ENCODE peak calls at places on chromosomes 16 and 17, in seven cellular contexts. U, I, K, V, R, G and X are unnamed samples.

GRCh38 chr17:7997186-7997585 is 5.2 kb upstream of the GUCY2D start:
- DNase-seq in U (no peak), I (no peak), K (no peak), V (peak), R (peak), G (peak), X (peak)

GRCh38 chr16:9123871-9124270 is 32.4 kb downstream of the HAPSTR1 start:
- DNase-seq in U (no peak), I (no peak), K (no peak), V (no peak), R (no peak), G (peak), X (peak)

GRCh38 chr16:4358831-4359561 is 7.9 kb upstream of the PAM16 start:
- DNase-seq in U (peak), I (no peak), K (peak), V (peak), R (no peak), G (peak), X (no peak)

GRCh38 chr17:1949754-1950153 is 75.4 kb downstream of the RTN4RL1 start:
- DNase-seq in U (no peak), I (no peak), K (no peak), V (no peak), R (no peak), G (no peak), X (no peak)

GRCh38 chr17:10094806-10095205 is 103.6 kb downstream of the GAS7 start:
- DNase-seq in U (no peak), I (no peak), K (no peak), V (no peak), R (peak), G (no peak), X (no peak)

GRCh38 chr16:66871840-66872239 is 8.5 kb upstream of the PDP2 start:
- DNase-seq in U (no peak), I (no peak), K (no peak), V (no peak), R (no peak), G (no peak), X (no peak)

GRCh38 chr16:59412275-59412841 is 678.2 kb upstream of the GOT2 start:
- DNase-seq in U (no peak), I (no peak), K (no peak), V (peak), R (no peak), G (no peak), X (peak)

GRCh38 chr16:67723151-67723915 is 4.2 kb upstream of the GFOD2 start:
- DNase-seq in U (no peak), I (no peak), K (no peak), V (no peak), R (peak), G (no peak), X (peak)

GRCh38 chr16:81140930-81141780 is 45.0 kb upstream of the GCSH start:
- DNase-seq in U (no peak), I (no peak), K (no peak), V (peak), R (no peak), G (peak), X (peak)

GRCh38 chr16:4379001-4379688 is 7.5 kb downstream of the VASN start:
- DNase-seq in U (no peak), I (no peak), K (no peak), V (no peak), R (no peak), G (no peak), X (no peak)

GRCh38 chr17:71496552-71496951 is 624.3 kb upstream of the SOX9 start:
- DNase-seq in U (no peak), I (no peak), K (no peak), V (no peak), R (peak), G (no peak), X (peak)

GRCh38 chr16:53159781-53160436 is 105.1 kb downstream of the CHD9 start:
- DNase-seq in U (peak), I (no peak), K (no peak), V (peak), R (peak), G (no peak), X (peak)

GRCh38 chr17:6040473-6040872 is 29.7 kb upstream of the WSCD1 start:
- DNase-seq in U (no peak), I (no peak), K (no peak), V (no peak), R (no peak), G (no peak), X (no peak)

GRCh38 chr17:2474371-2474770 is 37.3 kb downstream of the METTL16 start:
- DNase-seq in U (no peak), I (no peak), K (no peak), V (no peak), R (no peak), G (no peak), X (no peak)

GRCh38 chr17:57090560-57091185 is 5.6 kb downstream of the AKAP1 start:
- DNase-seq in U (no peak), I (no peak), K (no peak), V (no peak), R (peak), G (no peak), X (peak)

GRCh38 chr17:20983359-20983637 is 59.5 kb downstream of the USP22 start:
- DNase-seq in U (peak), I (no peak), K (no peak), V (no peak), R (no peak), G (no peak), X (no peak)

GRCh38 chr17:47368262-47368661 is 44.5 kb downstream of the EFCAB13 start:
- DNase-seq in U (no peak), I (no peak), K (no peak), V (no peak), R (no peak), G (no peak), X (peak)

GRCh38 chr16:22638393-22639206 is 127.9 kb downstream of the NPIPB5 start:
- DNase-seq in U (no peak), I (no peak), K (no peak), V (no peak), R (peak), G (no peak), X (peak)

GRCh38 chr16:88815901-88816589 is 4.3 kb upstream of the APRT start:
- DNase-seq in U (peak), I (no peak), K (peak), V (peak), R (no peak), G (peak), X (peak)

GRCh38 chr17:82416771-82417170 is 1.4 kb upstream of the HEXD start:
- DNase-seq in U (no peak), I (no peak), K (no peak), V (no peak), R (no peak), G (no peak), X (no peak)

GRCh38 chr16:19899605-19899955 is 14.9 kb upstream of the GPRC5B start:
- DNase-seq in U (no peak), I (no peak), K (no peak), V (no peak), R (no peak), G (no peak), X (no peak)

GRCh38 chr17:58231644-58232043 is 6.7 kb upstream of the LPO start:
- DNase-seq in U (no peak), I (no peak), K (no peak), V (no peak), R (peak), G (no peak), X (no peak)

GRCh38 chr17:15952916-15953865 is 8.3 kb downstream of the ADORA2B start:
- DNase-seq in U (no peak), I (no peak), K (no peak), V (no peak), R (no peak), G (no peak), X (no peak)

GRCh38 chr17:8164815-8165131 is 2.0 kb upstream of the VAMP2 start:
- DNase-seq in U (no peak), I (no peak), K (no peak), V (no peak), R (no peak), G (no peak), X (no peak)

GRCh38 chr17:50027639-50028206 is 28.2 kb upstream of the ITGA3 start:
- DNase-seq in U (no peak), I (peak), K (no peak), V (no peak), R (peak), G (no peak), X (peak)

GRCh38 chr17:28717578-28718316 is at the start of gene RAB34:
- DNase-seq in U (no peak), I (peak), K (no peak), V (peak), R (peak), G (no peak), X (peak)

GRCh38 chr17:81403671-81404534 is 8.6 kb downstream of the BAHCC1 start:
- DNase-seq in U (no peak), I (no peak), K (no peak), V (no peak), R (peak), G (no peak), X (no peak)

GRCh38 chr17:40326014-40326831 is 17.2 kb downstream of the RARA start:
- DNase-seq in U (peak), I (no peak), K (no peak), V (no peak), R (no peak), G (peak), X (no peak)